ENCODE peak calls at places on chromosome 13, in four cellular contexts. One of them, this sample, is unnamed.

GRCh38 chr13:68627377-68627776 is 1397.2 kb upstream of the PCDH9 start:
- DNase-seq in H9: no peak
- DNase-seq in IMR-90: no peak
- DNase-seq in H1: no peak
- DNase-seq in this sample: no peak

GRCh38 chr13:106213028-106213427 is 322.4 kb downstream of the EFNB2 start:
- DNase-seq in H9: no peak
- DNase-seq in IMR-90: no peak
- DNase-seq in H1: no peak
- DNase-seq in this sample: no peak

GRCh38 chr13:109622006-109622405 is 164.4 kb downstream of the IRS2 start:
- DNase-seq in H9: no peak
- DNase-seq in IMR-90: no peak
- DNase-seq in H1: no peak
- DNase-seq in this sample: no peak

GRCh38 chr13:44903596-44903995 is 85.7 kb downstream of the NUFIP1 start:
- DNase-seq in H9: no peak
- DNase-seq in IMR-90: peak
- DNase-seq in H1: no peak
- DNase-seq in this sample: peak

GRCh38 chr13:62357887-62358645 is 942.4 kb upstream of the PCDH20 start:
- DNase-seq in H9: peak
- DNase-seq in IMR-90: peak
- DNase-seq in H1: no peak
- DNase-seq in this sample: peak

GRCh38 chr13:94329754-94330551 is 149.5 kb downstream of the DCT start:
- DNase-seq in H9: no peak
- DNase-seq in IMR-90: peak
- DNase-seq in H1: no peak
- DNase-seq in this sample: no peak

GRCh38 chr13:29284726-29285125 is 310.8 kb downstream of the SLC7A1 start:
- DNase-seq in H9: no peak
- DNase-seq in IMR-90: no peak
- DNase-seq in H1: no peak
- DNase-seq in this sample: peak

GRCh38 chr13:93794197-93794885 is 567.7 kb downstream of the GPC6 start:
- DNase-seq in H9: no peak
- DNase-seq in IMR-90: peak
- DNase-seq in H1: no peak
- DNase-seq in this sample: no peak

GRCh38 chr13:24747248-24748151 is 16.5 kb upstream of the RNF17 start:
- DNase-seq in H9: peak
- DNase-seq in IMR-90: no peak
- DNase-seq in H1: peak
- DNase-seq in this sample: peak

GRCh38 chr13:42907745-42908144 is 84.3 kb downstream of the EPSTI1 start:
- DNase-seq in H9: no peak
- DNase-seq in IMR-90: no peak
- DNase-seq in H1: no peak
- DNase-seq in this sample: no peak

GRCh38 chr13:23681253-23681652 is 111.0 kb downstream of the TNFRSF19 start:
- DNase-seq in H9: no peak
- DNase-seq in IMR-90: peak
- DNase-seq in H1: no peak
- DNase-seq in this sample: peak

GRCh38 chr13:30615851-30616311 is 1.8 kb upstream of the USPL1 start:
- DNase-seq in H9: no peak
- DNase-seq in IMR-90: peak
- DNase-seq in H1: no peak
- DNase-seq in this sample: no peak

GRCh38 chr13:89726690-89727435 is 1620.6 kb upstream of the MIR17HG start:
- DNase-seq in H9: no peak
- DNase-seq in IMR-90: peak
- DNase-seq in H1: no peak
- DNase-seq in this sample: no peak

DNA sequence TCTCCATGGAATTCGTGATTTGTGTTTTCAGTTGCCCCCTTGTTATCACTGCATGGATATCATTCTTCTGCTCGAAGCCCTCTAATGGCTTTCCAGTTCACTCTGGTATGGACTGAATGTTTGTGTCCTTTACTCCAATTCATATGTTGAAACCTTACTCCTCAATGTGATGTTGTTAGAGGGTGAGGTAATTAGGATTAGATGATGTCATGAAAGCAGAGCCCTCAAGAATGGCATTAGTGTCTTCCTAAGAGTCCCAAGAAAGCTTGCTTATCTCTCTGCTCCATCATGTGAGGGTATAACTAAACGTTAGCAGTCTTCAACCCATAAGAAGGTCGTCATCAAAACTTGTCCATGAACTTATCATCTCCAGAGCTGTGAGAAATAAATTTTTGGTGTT is 1626.3 kb upstream of the MIR17HG start:
- DNase-seq in H9: no peak
- DNase-seq in IMR-90: no peak
- DNase-seq in H1: no peak
- DNase-seq in this sample: no peak
- H4K5ac ChIP-seq in H9: no peak
- H4K5ac ChIP-seq in IMR-90: no peak
- H4K5ac ChIP-seq in H1: no peak
- H4K5ac ChIP-seq in this sample: no peak

GRCh38 chr13:113491418-113491883 is 940 bp upstream of the DCUN1D2 start:
- DNase-seq in H9: no peak
- DNase-seq in IMR-90: peak
- DNase-seq in H1: peak
- DNase-seq in this sample: peak

GRCh38 chr13:113491982-113492381 is 1.5 kb upstream of the DCUN1D2 start:
- DNase-seq in H9: no peak
- DNase-seq in IMR-90: no peak
- DNase-seq in H1: no peak
- DNase-seq in this sample: no peak

GRCh38 chr13:113495494-113496251 is 5.2 kb upstream of the DCUN1D2 start:
- DNase-seq in H9: peak
- DNase-seq in IMR-90: peak
- DNase-seq in H1: no peak
- DNase-seq in this sample: peak

GRCh38 chr13:113490496-113491417 is at the start of gene DCUN1D2:
- DNase-seq in H9: peak
- DNase-seq in IMR-90: peak
- DNase-seq in H1: peak
- DNase-seq in this sample: peak

DNA sequence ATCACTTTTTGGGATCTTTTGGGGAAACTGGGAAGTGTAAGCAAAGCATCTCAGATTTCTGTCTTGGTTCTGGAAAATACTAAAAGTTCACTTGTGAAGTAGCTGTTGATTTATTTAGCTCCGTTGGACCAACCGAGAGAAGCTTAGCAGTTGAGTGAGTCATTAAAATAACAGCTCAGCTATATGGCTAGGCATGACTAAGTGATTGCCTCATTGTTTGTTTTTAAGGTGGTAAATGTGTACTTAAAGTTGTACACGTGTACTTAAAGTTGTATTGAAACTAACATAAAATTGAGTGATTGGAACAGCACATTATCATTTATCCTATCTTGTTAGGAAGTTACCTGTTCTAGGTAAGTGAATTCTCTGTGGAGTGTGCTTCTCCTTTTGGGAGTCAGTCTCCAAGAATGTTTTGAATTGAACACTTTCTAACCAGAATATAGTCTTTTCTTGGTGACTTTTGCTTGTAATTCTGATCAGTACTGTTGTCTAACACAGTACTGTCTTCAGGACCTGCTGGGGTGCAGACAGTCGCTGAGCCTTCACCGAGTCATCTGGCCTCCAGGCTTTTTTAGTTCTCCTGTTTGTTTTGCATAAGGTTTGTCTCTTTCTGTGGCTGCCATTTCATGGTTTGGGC is 2.9 kb upstream of the DCUN1D2 start:
- DNase-seq in H9: no peak
- DNase-seq in IMR-90: peak
- DNase-seq in H1: no peak
- DNase-seq in this sample: peak
- H3K9ac ChIP-seq in H9: no peak
- H3K9ac ChIP-seq in IMR-90: no peak
- H3K9ac ChIP-seq in H1: no peak
- H3K9ac ChIP-seq in this sample: peak

GRCh38 chr13:80888421-80888820 is 547.5 kb upstream of the SPRY2 start:
- DNase-seq in H9: no peak
- DNase-seq in IMR-90: no peak
- DNase-seq in H1: no peak
- DNase-seq in this sample: no peak
- H2BK15ac ChIP-seq in H9: no peak
- H2BK15ac ChIP-seq in IMR-90: no peak
- H2BK15ac ChIP-seq in H1: no peak
- H2BK15ac ChIP-seq in this sample: no peak

DNA sequence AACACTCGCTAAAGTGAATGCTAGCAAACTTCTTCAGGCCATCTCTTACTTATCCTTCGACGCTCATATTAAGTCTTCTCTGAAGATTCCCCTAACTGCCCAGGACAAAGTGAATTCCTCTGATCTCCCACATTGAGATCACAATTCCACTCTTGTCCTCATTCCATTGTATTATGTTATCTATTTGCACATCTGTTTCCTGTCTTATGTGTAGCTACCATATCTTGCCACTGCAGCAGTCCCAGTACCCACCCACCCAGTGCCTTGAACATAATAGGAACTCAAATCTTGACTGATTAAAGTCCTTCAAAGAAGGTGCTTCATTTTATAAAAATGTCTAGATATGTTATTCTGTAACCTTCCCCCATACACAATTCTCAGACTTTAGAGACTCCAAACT is 702.3 kb downstream of the DIAPH3 start:
- DNase-seq in H9: no peak
- DNase-seq in IMR-90: no peak
- DNase-seq in H1: no peak
- DNase-seq in this sample: no peak
- H4K5ac ChIP-seq in H9: no peak
- H4K5ac ChIP-seq in IMR-90: no peak
- H4K5ac ChIP-seq in H1: no peak
- H4K5ac ChIP-seq in this sample: no peak

DNA sequence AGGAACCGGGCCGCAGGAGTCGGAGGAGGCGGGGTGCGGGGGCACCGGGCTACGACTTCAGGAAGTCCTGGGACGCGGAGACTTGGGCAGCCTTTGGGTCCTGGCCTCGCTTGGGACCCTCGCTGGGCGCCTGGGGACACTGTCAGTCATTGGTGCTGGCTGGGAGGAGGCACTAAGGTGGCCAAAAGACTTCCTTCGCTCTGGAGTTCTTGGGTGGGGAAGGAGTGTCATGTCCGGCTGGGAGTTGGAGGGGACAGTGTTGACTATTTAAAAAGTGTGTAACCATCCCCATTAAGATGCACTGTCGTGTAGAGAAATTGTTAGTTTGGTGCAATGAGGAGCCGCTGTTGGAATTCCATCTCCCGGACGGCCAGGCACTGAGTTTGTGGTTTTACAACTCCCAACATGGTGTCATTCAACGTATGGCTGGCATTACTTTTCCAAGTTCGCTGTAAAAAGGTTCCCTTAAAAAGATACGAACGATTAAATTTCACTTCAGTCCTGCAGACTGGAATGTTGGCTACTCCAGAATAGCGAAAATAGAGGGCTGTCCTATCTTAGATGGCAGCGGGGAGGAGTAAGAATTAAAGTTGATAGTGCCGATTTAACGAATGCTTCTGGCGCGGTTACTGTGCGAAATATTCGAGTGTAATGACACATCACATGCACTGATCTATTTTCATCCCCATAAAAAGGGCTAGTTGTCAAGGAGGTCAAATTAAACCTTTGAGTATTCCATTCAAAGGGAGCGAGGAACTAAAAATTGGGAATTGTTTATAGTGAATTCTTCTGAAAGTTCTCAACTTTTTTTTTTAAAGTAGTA is 836 bp downstream of the DNAJC3 start:
- DNase-seq in H9: peak
- DNase-seq in IMR-90: peak
- DNase-seq in H1: no peak
- DNase-seq in this sample: peak
- H3K9ac ChIP-seq in H9: peak
- H3K9ac ChIP-seq in IMR-90: peak
- H3K9ac ChIP-seq in H1: peak
- H3K9ac ChIP-seq in this sample: peak

GRCh38 chr13:111532111-111532510 is 211.7 kb downstream of the TEX29 start:
- DNase-seq in H9: peak
- DNase-seq in IMR-90: no peak
- DNase-seq in H1: no peak
- DNase-seq in this sample: no peak

GRCh38 chr13:111526922-111527321 is 206.5 kb downstream of the TEX29 start:
- DNase-seq in H9: no peak
- DNase-seq in IMR-90: no peak
- DNase-seq in H1: no peak
- DNase-seq in this sample: no peak

GRCh38 chr13:111528513-111528912 is 208.1 kb downstream of the TEX29 start:
- DNase-seq in H9: no peak
- DNase-seq in IMR-90: no peak
- DNase-seq in H1: no peak
- DNase-seq in this sample: no peak

GRCh38 chr13:111531505-111531904 is 211.1 kb downstream of the TEX29 start:
- DNase-seq in H9: no peak
- DNase-seq in IMR-90: peak
- DNase-seq in H1: no peak
- DNase-seq in this sample: no peak

DNA sequence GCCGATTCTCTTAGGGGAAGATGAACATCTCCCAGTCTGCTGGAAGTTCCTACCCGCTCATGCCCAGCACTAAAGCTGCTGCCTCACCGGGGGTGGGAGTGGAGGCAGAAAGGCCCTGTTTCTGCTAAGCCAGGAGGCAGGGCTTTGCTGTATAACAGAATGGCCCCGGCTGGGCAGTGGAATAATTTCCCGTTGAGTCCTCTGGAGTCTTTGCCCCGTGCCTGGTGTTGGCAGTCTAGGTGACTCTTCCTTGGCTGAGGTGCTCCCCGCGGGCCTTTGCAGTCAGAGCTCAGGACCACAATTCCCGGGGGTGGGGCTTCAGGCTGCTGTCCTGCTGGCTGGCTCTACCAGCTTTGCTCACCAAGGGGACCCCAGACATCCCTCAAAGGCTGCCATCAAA is 209.7 kb downstream of the TEX29 start:
- DNase-seq in H9: peak
- DNase-seq in IMR-90: no peak
- DNase-seq in H1: no peak
- DNase-seq in this sample: no peak
- H2BK15ac ChIP-seq in H9: no peak
- H2BK15ac ChIP-seq in IMR-90: no peak
- H2BK15ac ChIP-seq in H1: peak
- H2BK15ac ChIP-seq in this sample: no peak